ENCODE peak calls at places on chromosomes 4 and X, in seven cellular contexts. F is mesenchymal stem cell, E is IMR-90, H is H9, L is mesendoderm, N is trophoblast cell, M is H1. U is an unnamed sample.

GRCh38 chr4:95426455-95426854 is 122.3 kb downstream of the UNC5C start:
- DNase-seq in M (no peak), L (no peak), H (no peak), E (no peak), F (no peak), N (no peak), U (no peak)

GRCh38 chr4:123588631-123589223 is 192.1 kb downstream of the SPRY1 start:
- DNase-seq in F (peak; percentile 99), M (no peak), L (no peak), N (no peak), H (no peak), E (peak; percentile 60), U (no peak)

GRCh38 chrX:136423724-136424123 is 64.0 kb upstream of the BRS3 start:
- DNase-seq in F (no peak), M (no peak), E (no peak), N (no peak), L (no peak), H (no peak), U (no peak)

GRCh38 chrX:130682990-130683389 is 220.0 kb downstream of the ENOX2 start:
- DNase-seq in F (peak; percentile 56), L (peak; percentile 44), N (no peak), M (no peak), E (peak; percentile 59), H (no peak), U (no peak)

GRCh38 chrX:45329217-45329616 is 128.5 kb upstream of the DIPK2B start:
- DNase-seq in M (no peak), E (no peak), H (no peak), N (no peak), F (no peak), L (no peak), U (no peak)

GRCh38 chr4:43163101-43163792 is 270.7 kb downstream of the GRXCR1 start:
- DNase-seq in H (no peak), M (no peak), F (no peak), E (no peak), L (peak; percentile 29), N (no peak), U (no peak)

GRCh38 chr4:10281996-10282395 is 165.4 kb upstream of the WDR1 start:
- DNase-seq in L (no peak), N (no peak), E (no peak), H (no peak), F (no peak), M (no peak), U (no peak)

GRCh38 chr4:44848466-44848865 is 122.1 kb upstream of the GNPDA2 start:
- DNase-seq in F (no peak), M (no peak), N (no peak), H (no peak), L (no peak), E (no peak), U (no peak)

GRCh38 chrX:1661048-1661921 is 46.4 kb downstream of the ASMT start:
- DNase-seq in H (peak; percentile 98), E (no peak), L (peak; percentile 96), F (no peak), M (peak; percentile 82), N (peak; percentile 80), U (no peak)

GRCh38 chr4:48653217-48654014 is 126.7 kb downstream of the FRYL start:
- DNase-seq in H (no peak), E (peak; percentile 79), L (peak; percentile 70), M (no peak), F (peak; percentile 77), N (no peak), U (peak; percentile 9)

GRCh38 chr4:122898370-122899150 is 23.8 kb downstream of the NUDT6 start:
- DNase-seq in H (no peak), M (no peak), N (no peak), F (peak; percentile 77), E (peak; percentile 92), L (no peak), U (no peak)

GRCh38 chr4:100462206-100462605 is 55.6 kb downstream of the EMCN start:
- DNase-seq in F (peak; percentile 69), L (no peak), E (peak; percentile 49), H (no peak), M (no peak), N (no peak), U (no peak)

GRCh38 chr4:175622887-175623286 is 189.2 kb downstream of the GPM6A start:
- DNase-seq in N (no peak), L (peak; percentile 23), H (no peak), E (no peak), M (no peak), F (no peak), U (no peak)

GRCh38 chr4:6598127-6598526 is 23.1 kb downstream of the MAN2B2 start:
- DNase-seq in E (no peak), F (no peak), H (no peak), N (no peak), L (no peak), M (no peak), U (no peak)

GRCh38 chr4:124433500-124433899 is 279.0 kb downstream of the ANKRD50 start:
- DNase-seq in N (no peak), H (no peak), E (no peak), L (no peak), M (no peak), F (peak; percentile 55), U (no peak)

GRCh38 chr4:67282749-67283148 is 262.6 kb downstream of the CENPC start:
- DNase-seq in E (no peak), M (no peak), L (no peak), N (no peak), F (no peak), H (no peak), U (no peak)

GRCh38 chrX:71482228-71482958 is 50.5 kb upstream of the OGT start:
- DNase-seq in E (no peak), H (no peak), F (no peak), N (no peak), M (no peak), L (no peak), U (no peak)

GRCh38 chr4:38867478-38868054 is at the start of gene FAM114A1:
- DNase-seq in F (peak; percentile 83), L (peak; percentile 80), E (peak; percentile 80), M (peak; percentile 77), N (peak; percentile 64), H (peak; percentile 63), U (peak; percentile 41)

GRCh38 chrX:72712094-72712755 is 1.9 kb downstream of the PHKA1 start:
- DNase-seq in L (peak; percentile 27), N (no peak), M (no peak), H (no peak), F (peak; percentile 30), E (peak; percentile 13), U (no peak)

GRCh38 chrX:154918060-154918483 is 31.9 kb downstream of the F8A1 start:
- DNase-seq in E (peak; percentile 80), H (peak; percentile 66), L (peak; percentile 88), M (peak; percentile 46), F (peak; percentile 86), N (peak; percentile 33), U (peak; percentile 47)

GRCh38 chr4:120078216-120078615 is 11.6 kb upstream of the MAD2L1 start:
- DNase-seq in N (no peak), M (no peak), L (no peak), H (no peak), E (no peak), F (no peak), U (no peak)

GRCh38 chr4:686371-687040 is 2.4 kb downstream of the SLC49A3 start:
- DNase-seq in E (no peak), H (peak; percentile 31), N (no peak), F (no peak), L (no peak), M (no peak), U (no peak)

GRCh38 chr4:143336828-143337599 is at the start of gene GAB1:
- DNase-seq in N (peak; percentile 88), H (peak; percentile 85), F (peak; percentile 92), M (peak; percentile 81), E (peak; percentile 80), L (peak; percentile 95), U (peak; percentile 79)

GRCh38 chr4:151921811-151922210 is 161.0 kb upstream of the GATB start:
- DNase-seq in H (no peak), N (no peak), L (no peak), M (no peak), E (peak; percentile 46), F (no peak), U (no peak)

GRCh38 chrX:9379697-9380551 is 84.9 kb upstream of the TBL1X start:
- DNase-seq in L (no peak), M (no peak), N (no peak), E (peak; percentile 61), H (no peak), F (peak; percentile 38), U (no peak)

GRCh38 chr4:154368060-154368459 is 123.5 kb downstream of the DCHS2 start:
- DNase-seq in E (no peak), F (no peak), L (no peak), N (no peak), H (no peak), M (no peak), U (no peak)

GRCh38 chr4:154367659-154368058 is 123.9 kb downstream of the DCHS2 start:
- DNase-seq in N (no peak), F (no peak), M (no peak), L (no peak), E (no peak), H (no peak), U (no peak)

GRCh38 chr4:154361450-154361849 is 130.1 kb downstream of the DCHS2 start:
- DNase-seq in N (no peak), E (no peak), M (no peak), H (no peak), F (no peak), L (no peak), U (no peak)

GRCh38 chr4:154364012-154364863 is 127.4 kb downstream of the DCHS2 start:
- DNase-seq in N (no peak), L (no peak), E (no peak), F (no peak), H (no peak), M (no peak), U (no peak)

GRCh38 chr4:154366956-154367355 is 124.6 kb downstream of the DCHS2 start:
- DNase-seq in H (peak; percentile 41), L (peak; percentile 21), M (no peak), N (no peak), E (no peak), F (no peak), U (no peak)
- H3K4me1 ChIP-seq in H (no peaks in the 10 kb centered on the region), L (no peaks in the 10 kb centered on the region), M (no peaks in the 10 kb centered on the region), N (no peaks in the 10 kb centered on the region), E (no peaks in the 10 kb centered on the region), F (no peaks in the 10 kb centered on the region), U (peaks cover 5% of the 10 kb centered on the region)

DNA sequence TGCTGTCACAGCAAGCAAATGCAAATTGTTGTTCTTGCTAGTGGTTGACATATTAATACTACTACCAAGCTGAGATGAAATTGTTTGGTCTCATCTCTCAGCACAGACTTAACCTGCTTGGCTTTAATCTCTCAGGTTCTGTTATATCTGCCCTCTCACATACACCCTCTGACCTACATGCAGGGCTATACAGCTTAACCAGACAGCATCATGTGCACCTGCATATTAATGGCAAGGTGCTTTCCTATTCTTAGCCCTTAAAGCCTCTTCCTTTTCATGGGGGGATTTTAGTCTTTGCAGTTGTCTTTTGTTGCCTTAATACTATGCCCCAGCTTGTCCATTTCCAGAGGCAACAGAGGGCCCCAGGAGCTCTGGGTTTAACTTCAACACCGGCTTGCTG is 114.5 kb downstream of the NR3C2 start:
- DNase-seq in E (no peak), M (no peak), H (no peak), L (no peak), F (no peak), N (no peak), U (no peak)
- H2AK5ac ChIP-seq in E (no peak overlapping the region), M (no peak overlapping the region), H (no peak overlapping the region), L (no peak overlapping the region), F (no peak overlapping the region), N (no peak overlapping the region), U (no peak overlapping the region)

GRCh38 chr4:78457751-78458150 is 93.8 kb upstream of the ANXA3 start:
- DNase-seq in L (no peak), M (no peak), E (no peak), N (no peak), H (no peak), F (no peak), U (no peak)
- H3K4me1 ChIP-seq in L (no peaks in the 10 kb centered on the region), M (no peaks in the 10 kb centered on the region), E (no peaks in the 10 kb centered on the region), N (peaks cover 2% of the 10 kb centered on the region), H (no peaks in the 10 kb centered on the region), F (no peaks in the 10 kb centered on the region), U (no peaks in the 10 kb centered on the region)

GRCh38 chrX:17456526-17456925 is 81.5 kb downstream of the NHS start:
- DNase-seq in N (no peak), M (no peak), E (no peak), F (no peak), L (no peak), H (no peak), U (peak; percentile 37)
- H2AK5ac ChIP-seq in N (no peak overlapping the region), M (no peak overlapping the region), E (no peak overlapping the region), F (no peak overlapping the region), L (no peak overlapping the region), H (no peak overlapping the region), U (no peak overlapping the region)

U was measured in neuronal stem cell.